ENCODE peak calls at places on chromosomes 16 and 17, in nine cellular contexts. One of them, this sample, is unnamed.
A peak's percentile ranks its signal among the peaks of the same experiment; 100 is the strongest.

GRCh38 chr16:87326151-87326571 is 9.0 kb upstream of the C16orf95 start:
- DNase-seq in stimulated activated CD8-positive, alpha-beta memory T cell treated with anti-CD3 and anti-CD28 coated beads, Interleukin-4, amount 100 ng/mL, for 24 hours: no peak
- DNase-seq in midbrain: no peak
- DNase-seq in CD4-positive, alpha-beta T cell: no peak
- DNase-seq in brain microvascular endothelial cell: no peak
- DNase-seq in GM04504: no peak
- DNase-seq in cardiac fibroblast: no peak
- DNase-seq in AG20443: no peak
- DNase-seq in NCI-H1092: no peak
- DNase-seq in this sample: no peak

GRCh38 chr16:67248401-67249177 is at the start of gene SLC9A5:
- DNase-seq in brain microvascular endothelial cell: no peak
- DNase-seq in cardiac fibroblast: no peak
- DNase-seq in CD4-positive, alpha-beta T cell: no peak
- DNase-seq in AG20443: peak; percentile 62
- DNase-seq in stimulated activated CD8-positive, alpha-beta memory T cell treated with anti-CD3 and anti-CD28 coated beads, Interleukin-4, amount 100 ng/mL, for 24 hours: no peak
- DNase-seq in midbrain: no peak
- DNase-seq in GM04504: no peak
- DNase-seq in NCI-H1092: no peak
- DNase-seq in this sample: no peak

GRCh38 chr16:87249425-87249824 is 67.8 kb downstream of the C16orf95 start:
- DNase-seq in AG20443: no peak
- DNase-seq in stimulated activated CD8-positive, alpha-beta memory T cell treated with anti-CD3 and anti-CD28 coated beads, Interleukin-4, amount 100 ng/mL, for 24 hours: no peak
- DNase-seq in NCI-H1092: no peak
- DNase-seq in cardiac fibroblast: no peak
- DNase-seq in brain microvascular endothelial cell: no peak
- DNase-seq in midbrain: no peak
- DNase-seq in CD4-positive, alpha-beta T cell: no peak
- DNase-seq in GM04504: no peak
- DNase-seq in this sample: no peak

GRCh38 chr17:3635474-3636153 is 436 bp downstream of the SHPK start:
- DNase-seq in stimulated activated CD8-positive, alpha-beta memory T cell treated with anti-CD3 and anti-CD28 coated beads, Interleukin-4, amount 100 ng/mL, for 24 hours: no peak
- DNase-seq in GM04504: no peak
- DNase-seq in cardiac fibroblast: no peak
- DNase-seq in brain microvascular endothelial cell: no peak
- DNase-seq in midbrain: no peak
- DNase-seq in AG20443: no peak
- DNase-seq in CD4-positive, alpha-beta T cell: no peak
- DNase-seq in NCI-H1092: no peak
- DNase-seq in this sample: no peak

GRCh38 chr16:89506113-89506504 is 2.1 kb upstream of the SPG7 start:
- DNase-seq in midbrain: no peak
- DNase-seq in CD4-positive, alpha-beta T cell: no peak
- DNase-seq in NCI-H1092: no peak
- DNase-seq in AG20443: no peak
- DNase-seq in brain microvascular endothelial cell: no peak
- DNase-seq in stimulated activated CD8-positive, alpha-beta memory T cell treated with anti-CD3 and anti-CD28 coated beads, Interleukin-4, amount 100 ng/mL, for 24 hours: no peak
- DNase-seq in GM04504: no peak
- DNase-seq in cardiac fibroblast: peak; percentile 73
- DNase-seq in this sample: no peak

GRCh38 chr17:60527701-60528100 is 1.7 kb upstream of the APPBP2 start:
- DNase-seq in stimulated activated CD8-positive, alpha-beta memory T cell treated with anti-CD3 and anti-CD28 coated beads, Interleukin-4, amount 100 ng/mL, for 24 hours: no peak
- DNase-seq in AG20443: no peak
- DNase-seq in midbrain: no peak
- DNase-seq in cardiac fibroblast: no peak
- DNase-seq in CD4-positive, alpha-beta T cell: no peak
- DNase-seq in GM04504: no peak
- DNase-seq in brain microvascular endothelial cell: no peak
- DNase-seq in NCI-H1092: no peak
- DNase-seq in this sample: no peak

GRCh38 chr16:12027091-12027490 is 50.6 kb downstream of the SNX29 start:
- DNase-seq in NCI-H1092: no peak
- DNase-seq in AG20443: no peak
- DNase-seq in CD4-positive, alpha-beta T cell: no peak
- DNase-seq in midbrain: no peak
- DNase-seq in cardiac fibroblast: no peak
- DNase-seq in stimulated activated CD8-positive, alpha-beta memory T cell treated with anti-CD3 and anti-CD28 coated beads, Interleukin-4, amount 100 ng/mL, for 24 hours: no peak
- DNase-seq in brain microvascular endothelial cell: no peak
- DNase-seq in GM04504: no peak
- DNase-seq in this sample: no peak

GRCh38 chr16:642189-643049 is 791 bp downstream of the MCRIP2 start:
- DNase-seq in AG20443: peak; percentile 45
- DNase-seq in brain microvascular endothelial cell: no peak
- DNase-seq in GM04504: no peak
- DNase-seq in midbrain: peak; percentile 39
- DNase-seq in cardiac fibroblast: no peak
- DNase-seq in CD4-positive, alpha-beta T cell: no peak
- DNase-seq in stimulated activated CD8-positive, alpha-beta memory T cell treated with anti-CD3 and anti-CD28 coated beads, Interleukin-4, amount 100 ng/mL, for 24 hours: no peak
- DNase-seq in NCI-H1092: no peak
- DNase-seq in this sample: no peak

GRCh38 chr16:85370881-85371651 is 242.1 kb upstream of the GSE1 start:
- DNase-seq in stimulated activated CD8-positive, alpha-beta memory T cell treated with anti-CD3 and anti-CD28 coated beads, Interleukin-4, amount 100 ng/mL, for 24 hours: no peak
- DNase-seq in brain microvascular endothelial cell: no peak
- DNase-seq in cardiac fibroblast: peak; percentile 68
- DNase-seq in AG20443: peak; percentile 79
- DNase-seq in GM04504: peak; percentile 38
- DNase-seq in midbrain: peak; percentile 30
- DNase-seq in CD4-positive, alpha-beta T cell: no peak
- DNase-seq in NCI-H1092: no peak
- DNase-seq in this sample: peak; percentile 59

GRCh38 chr17:37671813-37672544 is 28.7 kb upstream of the DDX52 start:
- DNase-seq in stimulated activated CD8-positive, alpha-beta memory T cell treated with anti-CD3 and anti-CD28 coated beads, Interleukin-4, amount 100 ng/mL, for 24 hours: no peak
- DNase-seq in cardiac fibroblast: peak; percentile 54
- DNase-seq in GM04504: peak; percentile 79
- DNase-seq in CD4-positive, alpha-beta T cell: no peak
- DNase-seq in AG20443: peak; percentile 87
- DNase-seq in brain microvascular endothelial cell: peak; percentile 74
- DNase-seq in NCI-H1092: peak; percentile 5
- DNase-seq in midbrain: no peak
- DNase-seq in this sample: no peak

GRCh38 chr17:74633261-74633783 is 9.8 kb upstream of the CD300E start:
- DNase-seq in cardiac fibroblast: no peak
- DNase-seq in GM04504: no peak
- DNase-seq in CD4-positive, alpha-beta T cell: no peak
- DNase-seq in stimulated activated CD8-positive, alpha-beta memory T cell treated with anti-CD3 and anti-CD28 coated beads, Interleukin-4, amount 100 ng/mL, for 24 hours: no peak
- DNase-seq in NCI-H1092: no peak
- DNase-seq in AG20443: no peak
- DNase-seq in brain microvascular endothelial cell: no peak
- DNase-seq in midbrain: no peak
- DNase-seq in this sample: no peak

GRCh38 chr17:71502443-71502842 is 618.4 kb upstream of the SOX9 start:
- DNase-seq in brain microvascular endothelial cell: no peak
- DNase-seq in stimulated activated CD8-positive, alpha-beta memory T cell treated with anti-CD3 and anti-CD28 coated beads, Interleukin-4, amount 100 ng/mL, for 24 hours: no peak
- DNase-seq in cardiac fibroblast: no peak
- DNase-seq in midbrain: no peak
- DNase-seq in AG20443: no peak
- DNase-seq in CD4-positive, alpha-beta T cell: no peak
- DNase-seq in NCI-H1092: no peak
- DNase-seq in GM04504: no peak
- DNase-seq in this sample: no peak

GRCh38 chr17:63974594-63975192 is 2.0 kb upstream of the SCN4A start:
- DNase-seq in brain microvascular endothelial cell: peak; percentile 49
- DNase-seq in NCI-H1092: no peak
- DNase-seq in midbrain: no peak
- DNase-seq in CD4-positive, alpha-beta T cell: no peak
- DNase-seq in cardiac fibroblast: no peak
- DNase-seq in AG20443: peak; percentile 59
- DNase-seq in GM04504: no peak
- DNase-seq in stimulated activated CD8-positive, alpha-beta memory T cell treated with anti-CD3 and anti-CD28 coated beads, Interleukin-4, amount 100 ng/mL, for 24 hours: no peak
- DNase-seq in this sample: no peak

GRCh38 chr17:73349138-73349537 is 37.3 kb upstream of the CDC42EP4 start:
- DNase-seq in stimulated activated CD8-positive, alpha-beta memory T cell treated with anti-CD3 and anti-CD28 coated beads, Interleukin-4, amount 100 ng/mL, for 24 hours: no peak
- DNase-seq in GM04504: no peak
- DNase-seq in midbrain: peak; percentile 80
- DNase-seq in cardiac fibroblast: peak; percentile 61
- DNase-seq in AG20443: no peak
- DNase-seq in brain microvascular endothelial cell: no peak
- DNase-seq in CD4-positive, alpha-beta T cell: no peak
- DNase-seq in NCI-H1092: no peak
- DNase-seq in this sample: no peak

GRCh38 chr17:82970818-82971610 is 108.4 kb upstream of the METRNL start:
- DNase-seq in stimulated activated CD8-positive, alpha-beta memory T cell treated with anti-CD3 and anti-CD28 coated beads, Interleukin-4, amount 100 ng/mL, for 24 hours: no peak
- DNase-seq in CD4-positive, alpha-beta T cell: no peak
- DNase-seq in brain microvascular endothelial cell: no peak
- DNase-seq in midbrain: no peak
- DNase-seq in GM04504: no peak
- DNase-seq in AG20443: no peak
- DNase-seq in cardiac fibroblast: no peak
- DNase-seq in NCI-H1092: no peak
- DNase-seq in this sample: no peak

GRCh38 chr17:77798481-77798880 is 160.0 kb upstream of the TNRC6C start:
- DNase-seq in CD4-positive, alpha-beta T cell: no peak
- DNase-seq in brain microvascular endothelial cell: no peak
- DNase-seq in NCI-H1092: no peak
- DNase-seq in AG20443: no peak
- DNase-seq in stimulated activated CD8-positive, alpha-beta memory T cell treated with anti-CD3 and anti-CD28 coated beads, Interleukin-4, amount 100 ng/mL, for 24 hours: no peak
- DNase-seq in midbrain: no peak
- DNase-seq in GM04504: no peak
- DNase-seq in cardiac fibroblast: no peak
- DNase-seq in this sample: no peak

GRCh38 chr16:9647981-9648701 is 534.1 kb downstream of the GRIN2A start:
- DNase-seq in midbrain: peak; percentile 3
- DNase-seq in brain microvascular endothelial cell: peak; percentile 12
- DNase-seq in stimulated activated CD8-positive, alpha-beta memory T cell treated with anti-CD3 and anti-CD28 coated beads, Interleukin-4, amount 100 ng/mL, for 24 hours: no peak
- DNase-seq in AG20443: peak; percentile 20
- DNase-seq in cardiac fibroblast: peak; percentile 6
- DNase-seq in GM04504: peak; percentile 3
- DNase-seq in NCI-H1092: no peak
- DNase-seq in CD4-positive, alpha-beta T cell: no peak
- DNase-seq in this sample: no peak

GRCh38 chr17:14201595-14201994 is 35.1 kb downstream of the CDRT15 start:
- DNase-seq in GM04504: no peak
- DNase-seq in AG20443: no peak
- DNase-seq in CD4-positive, alpha-beta T cell: peak; percentile 60
- DNase-seq in brain microvascular endothelial cell: no peak
- DNase-seq in stimulated activated CD8-positive, alpha-beta memory T cell treated with anti-CD3 and anti-CD28 coated beads, Interleukin-4, amount 100 ng/mL, for 24 hours: no peak
- DNase-seq in cardiac fibroblast: no peak
- DNase-seq in NCI-H1092: no peak
- DNase-seq in midbrain: no peak
- DNase-seq in this sample: no peak

GRCh38 chr16:79543219-79543618 is 57.3 kb downstream of the MAF start:
- DNase-seq in stimulated activated CD8-positive, alpha-beta memory T cell treated with anti-CD3 and anti-CD28 coated beads, Interleukin-4, amount 100 ng/mL, for 24 hours: no peak
- DNase-seq in brain microvascular endothelial cell: no peak
- DNase-seq in CD4-positive, alpha-beta T cell: no peak
- DNase-seq in GM04504: no peak
- DNase-seq in midbrain: no peak
- DNase-seq in AG20443: no peak
- DNase-seq in cardiac fibroblast: no peak
- DNase-seq in NCI-H1092: peak; percentile 85
- DNase-seq in this sample: no peak

GRCh38 chr16:15880909-15881308 is 7.5 kb downstream of the CEP20 start:
- DNase-seq in stimulated activated CD8-positive, alpha-beta memory T cell treated with anti-CD3 and anti-CD28 coated beads, Interleukin-4, amount 100 ng/mL, for 24 hours: no peak
- DNase-seq in midbrain: no peak
- DNase-seq in cardiac fibroblast: no peak
- DNase-seq in NCI-H1092: no peak
- DNase-seq in AG20443: no peak
- DNase-seq in GM04504: no peak
- DNase-seq in CD4-positive, alpha-beta T cell: no peak
- DNase-seq in brain microvascular endothelial cell: no peak
- DNase-seq in this sample: no peak

GRCh38 chr16:89171216-89172170 is at the start of gene CDH15:
- DNase-seq in stimulated activated CD8-positive, alpha-beta memory T cell treated with anti-CD3 and anti-CD28 coated beads, Interleukin-4, amount 100 ng/mL, for 24 hours: peak; percentile 91
- DNase-seq in CD4-positive, alpha-beta T cell: peak; percentile 92
- DNase-seq in brain microvascular endothelial cell: peak; percentile 82
- DNase-seq in cardiac fibroblast: peak; percentile 89
- DNase-seq in NCI-H1092: peak; percentile 89
- DNase-seq in GM04504: peak; percentile 55
- DNase-seq in AG20443: peak; percentile 98
- DNase-seq in midbrain: peak; percentile 78
- DNase-seq in this sample: peak; percentile 96

GRCh38 chr16:19601083-19601976 is 45.8 kb downstream of the VPS35L start:
- DNase-seq in midbrain: peak; percentile 77
- DNase-seq in NCI-H1092: no peak
- DNase-seq in GM04504: no peak
- DNase-seq in CD4-positive, alpha-beta T cell: peak; percentile 1
- DNase-seq in brain microvascular endothelial cell: peak; percentile 32
- DNase-seq in AG20443: peak; percentile 55
- DNase-seq in stimulated activated CD8-positive, alpha-beta memory T cell treated with anti-CD3 and anti-CD28 coated beads, Interleukin-4, amount 100 ng/mL, for 24 hours: no peak
- DNase-seq in cardiac fibroblast: peak; percentile 64
- DNase-seq in this sample: no peak

GRCh38 chr17:47694818-47695663 is 1.1 kb downstream of the TBKBP1 start:
- DNase-seq in AG20443: peak; percentile 88
- DNase-seq in GM04504: no peak
- DNase-seq in brain microvascular endothelial cell: no peak
- DNase-seq in CD4-positive, alpha-beta T cell: no peak
- DNase-seq in NCI-H1092: no peak
- DNase-seq in midbrain: peak; percentile 24
- DNase-seq in stimulated activated CD8-positive, alpha-beta memory T cell treated with anti-CD3 and anti-CD28 coated beads, Interleukin-4, amount 100 ng/mL, for 24 hours: no peak
- DNase-seq in cardiac fibroblast: peak; percentile 66
- DNase-seq in this sample: peak; percentile 93

GRCh38 chr16:12613131-12613991 is 190.3 kb downstream of the CPPED1 start:
- DNase-seq in NCI-H1092: no peak
- DNase-seq in stimulated activated CD8-positive, alpha-beta memory T cell treated with anti-CD3 and anti-CD28 coated beads, Interleukin-4, amount 100 ng/mL, for 24 hours: peak; percentile 26
- DNase-seq in CD4-positive, alpha-beta T cell: no peak
- DNase-seq in AG20443: no peak
- DNase-seq in GM04504: peak; percentile 0
- DNase-seq in brain microvascular endothelial cell: peak; percentile 26
- DNase-seq in midbrain: no peak
- DNase-seq in cardiac fibroblast: no peak
- DNase-seq in this sample: no peak